ENCODE peak calls at places on chromosome X, in six cellular contexts. Q, T, X, B, E and S are unnamed samples.

GRCh38 chrX:16882188-16882587 is 12.0 kb upstream of the RBBP7 start:
- DNase-seq in B (peak; percentile 30), E (peak; percentile 46), Q (no peak), X (peak; percentile 51), T (peak; percentile 34), S (no peak)

GRCh38 chrX:22329783-22330182 is 57.1 kb downstream of the CBLL2 start:
- DNase-seq in E (no peak), X (no peak), B (no peak), Q (no peak), T (no peak), S (no peak)

GRCh38 chrX:124373348-124373747 is 27.0 kb downstream of the SH2D1A start:
- DNase-seq in X (no peak), B (no peak), E (no peak), Q (no peak), T (no peak), S (no peak)

GRCh38 chrX:15930585-15930984 is 76.0 kb upstream of the AP1S2 start:
- DNase-seq in X (no peak), E (peak; percentile 8), Q (peak; percentile 20), B (peak; percentile 44), T (peak; percentile 24), S (peak; percentile 28)

GRCh38 chrX:1491851-1492349 is 39.2 kb upstream of the ASMTL start:
- DNase-seq in X (no peak), B (no peak), T (peak; percentile 36), E (peak; percentile 84), Q (no peak), S (no peak)

GRCh38 chrX:120794525-120794975 is 81.1 kb downstream of the CT47B1 start:
- DNase-seq in E (no peak), X (no peak), Q (no peak), B (no peak), T (no peak), S (no peak)

GRCh38 chrX:130771230-130771629 is 131.8 kb downstream of the ENOX2 start:
- DNase-seq in T (no peak), B (peak; percentile 11), E (no peak), X (no peak), Q (no peak), S (no peak)

GRCh38 chrX:20666316-20666715 is 399.6 kb upstream of the RPS6KA3 start:
- DNase-seq in X (no peak), B (no peak), E (no peak), Q (no peak), T (no peak), S (no peak)

GRCh38 chrX:7574325-7574724 is 268.6 kb upstream of the VCX start:
- DNase-seq in T (no peak), B (peak; percentile 2), E (no peak), X (no peak), Q (no peak), S (no peak)

DNA sequence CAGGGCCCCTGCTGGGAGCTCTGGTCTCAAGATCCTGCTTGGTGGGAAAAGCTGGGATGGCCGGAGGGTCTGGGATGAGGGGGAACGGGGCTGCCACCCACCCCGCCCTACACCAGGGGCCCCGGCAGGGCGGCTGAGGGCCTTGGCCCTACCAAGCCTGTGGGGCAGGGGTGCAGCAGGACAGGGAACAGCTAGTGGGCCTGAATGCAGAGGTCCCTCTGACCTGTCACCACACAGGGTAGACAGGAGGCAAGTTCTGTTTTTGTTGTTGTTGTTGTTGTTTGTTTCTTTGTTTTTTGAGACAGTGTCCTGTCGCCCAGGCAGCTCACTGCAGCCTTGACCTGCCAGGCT is 332 bp upstream of the RENBP start:
- DNase-seq in B (no peak), Q (no peak), X (no peak), E (no peak), T (no peak), S (no peak)
- H3K4me3 ChIP-seq in B (no peak overlapping the region), Q (no peak overlapping the region), X (peak overlapping the region; percentile 54), E (no peak overlapping the region), T (no peak overlapping the region), S (no peak overlapping the region)

DNA sequence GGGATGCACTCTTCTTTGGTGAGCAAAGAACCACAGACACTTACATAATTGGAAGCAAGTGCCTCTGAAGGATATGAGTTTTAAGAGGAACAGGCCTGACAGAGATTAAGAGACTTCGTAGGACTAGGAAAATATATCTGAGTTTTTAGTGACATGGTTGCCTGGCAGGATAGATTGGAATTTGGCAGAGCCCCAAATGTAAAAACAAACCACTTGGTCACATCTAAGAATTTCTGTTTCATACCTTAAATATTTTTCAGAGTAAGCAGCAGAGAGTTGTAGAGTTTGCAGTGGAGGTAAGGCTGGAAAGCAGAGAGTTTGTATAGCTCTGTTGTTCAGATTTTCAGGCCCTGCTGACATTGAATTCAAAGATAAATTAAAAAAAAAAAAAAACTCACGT is 150.1 kb upstream of the MAGEB2 start:
- DNase-seq in T (no peak), Q (peak; percentile 8), B (peak; percentile 5), X (no peak), E (no peak), S (no peak)
- H3K4me3 ChIP-seq in T (no peak overlapping the region), Q (no peak overlapping the region), B (no peak overlapping the region), X (no peak overlapping the region), E (no peak overlapping the region), S (no peak overlapping the region)

GRCh38 chrX:42246814-42247213 is 323.5 kb upstream of the CASK start:
- DNase-seq in T (no peak), Q (no peak), B (no peak), E (no peak), X (no peak), S (no peak)
- H3K4me3 ChIP-seq in T (peak overlapping the region; percentile 35), Q (peak overlapping the region; percentile 13), B (peak overlapping the region; percentile 40), E (no peak overlapping the region), X (no peak overlapping the region), S (no peak overlapping the region)

DNA sequence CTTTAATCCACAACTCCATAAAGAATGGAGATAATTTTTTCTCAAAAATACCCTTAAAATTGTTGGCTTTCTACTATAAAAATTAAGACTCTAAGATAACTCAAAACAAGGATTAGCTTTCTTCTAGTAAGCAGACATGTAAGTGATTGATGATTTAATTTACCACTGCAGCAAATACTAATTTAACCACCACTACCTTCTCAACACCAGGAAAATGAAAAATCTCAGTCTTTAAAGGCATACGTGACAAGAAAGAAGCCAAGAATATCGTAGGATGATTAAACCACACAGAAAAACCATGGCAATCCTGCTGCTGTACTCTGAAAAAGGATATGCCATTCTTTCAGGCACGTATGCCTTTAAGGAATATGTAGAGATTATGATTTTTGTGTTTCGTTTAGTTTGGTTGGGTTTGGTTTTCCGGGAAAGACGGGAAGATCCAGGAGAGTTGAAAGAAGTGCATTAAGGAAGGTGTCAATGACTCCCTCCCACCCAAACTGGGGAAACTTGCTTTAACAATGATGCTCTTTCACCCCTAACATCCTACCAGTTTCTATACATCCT is 881 bp downstream of the LRCH2 start:
- DNase-seq in T (no peak), E (no peak), Q (no peak), X (no peak), B (no peak), S (no peak)
- H3K4me3 ChIP-seq in T (peak overlapping the region; percentile 57), E (no peak overlapping the region), Q (peak overlapping the region; percentile 80), X (peak overlapping the region; percentile 51), B (peak overlapping the region; percentile 88), S (peak overlapping the region; percentile 75)

DNA sequence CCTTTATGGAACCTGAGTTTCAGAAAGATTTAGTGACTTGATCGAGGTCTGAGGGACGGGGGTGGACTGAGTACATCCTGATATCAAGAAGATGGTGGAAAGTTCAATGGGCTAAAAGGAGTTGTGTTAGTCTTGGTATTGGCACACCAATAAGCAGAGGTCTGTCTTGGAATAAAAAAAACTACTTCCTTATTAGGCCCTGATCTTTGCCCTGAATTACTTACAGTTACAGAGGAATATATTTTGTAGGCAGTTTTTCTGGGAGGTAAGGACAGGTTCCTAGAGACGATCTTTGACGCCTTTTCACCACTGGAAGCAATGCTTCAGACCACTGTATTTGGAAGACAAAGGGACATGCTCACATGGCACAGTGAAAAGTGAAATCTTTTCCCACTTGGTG is 673 bp upstream of the XK start:
- DNase-seq in T (no peak), B (no peak), Q (no peak), X (no peak), E (no peak), S (no peak)
- H3K4me3 ChIP-seq in T (no peak overlapping the region), B (peak overlapping the region; percentile 60), Q (no peak overlapping the region), X (peak overlapping the region; percentile 64), E (no peak overlapping the region), S (no peak overlapping the region)

DNA sequence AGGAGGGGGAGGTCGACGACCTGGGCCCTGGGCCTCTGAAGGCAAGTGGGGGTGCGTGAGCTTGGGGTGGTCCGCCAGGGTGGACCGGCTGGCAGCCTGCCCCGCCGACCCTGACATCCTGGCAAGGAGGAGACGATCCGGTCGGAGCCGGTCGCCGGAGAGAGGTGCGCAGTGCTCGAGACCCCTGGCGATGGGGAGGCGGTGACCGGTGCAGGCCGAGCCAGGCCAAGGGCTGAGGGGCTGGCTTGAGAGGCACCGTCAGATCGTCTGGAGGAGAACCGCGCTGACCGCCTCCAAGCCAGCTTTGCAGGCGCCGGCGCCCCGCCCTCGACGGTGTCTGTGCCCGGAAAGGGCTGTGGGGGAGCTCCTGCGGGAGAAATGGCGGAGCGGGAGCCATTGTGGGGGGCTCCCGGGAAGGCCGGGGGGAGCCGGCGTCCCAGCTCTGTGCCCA is 25.6 kb downstream of the GPRASP3 start:
- DNase-seq in T (peak; percentile 62), E (no peak), B (peak; percentile 22), Q (no peak), X (peak; percentile 50), S (no peak)
- H3K4me3 ChIP-seq in T (peak overlapping the region; percentile 41), E (no peak overlapping the region), B (peak overlapping the region; percentile 82), Q (peak overlapping the region; percentile 64), X (peak overlapping the region; percentile 53), S (peak overlapping the region; percentile 66)

GRCh38 chrX:69506617-69507499 is 2.7 kb downstream of the NALF2 start:
- DNase-seq in Q (no peak), X (no peak), T (no peak), B (no peak), E (no peak), S (no peak)
- H3K4me3 ChIP-seq in Q (no peak overlapping the region), X (no peak overlapping the region), T (no peak overlapping the region), B (no peak overlapping the region), E (no peak overlapping the region), S (no peak overlapping the region)

DNA sequence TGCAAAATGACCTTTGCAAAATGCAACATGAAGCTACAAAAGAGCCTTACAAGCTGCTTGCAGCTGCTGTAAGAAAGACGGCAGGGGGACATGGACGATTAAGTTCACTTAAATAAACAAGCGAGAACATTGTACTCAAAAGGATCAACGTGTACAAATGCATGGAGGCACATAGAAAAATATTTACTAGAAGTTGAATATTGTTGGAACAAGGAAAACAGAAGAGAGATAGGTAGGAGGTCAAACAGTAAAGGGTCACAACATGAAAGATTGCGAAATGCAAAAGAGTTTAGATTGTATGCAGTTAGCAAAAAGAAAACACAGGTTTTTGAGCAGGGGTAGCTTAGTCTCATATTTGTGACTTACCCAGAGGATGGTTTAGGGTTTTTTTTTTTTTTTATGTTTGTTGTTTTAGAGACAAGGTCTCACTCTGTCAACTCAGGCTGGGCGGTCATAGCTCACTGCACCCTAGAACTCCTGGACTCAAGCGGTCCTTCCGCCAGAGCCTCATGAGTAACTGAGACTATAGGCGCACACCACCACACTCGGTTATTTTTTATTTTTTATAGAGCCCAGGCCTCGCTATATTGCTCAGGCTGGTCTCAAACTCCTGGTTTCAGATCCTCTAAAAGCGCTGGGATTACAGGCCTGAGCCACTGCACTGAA is 1.4 kb upstream of the PHF8 start:
- DNase-seq in X (no peak), B (peak; percentile 10), E (no peak), Q (no peak), T (no peak), S (no peak)
- H3K4me3 ChIP-seq in X (no peak overlapping the region), B (no peak overlapping the region), E (no peak overlapping the region), Q (no peak overlapping the region), T (no peak overlapping the region), S (no peak overlapping the region)